ENCODE peak calls at places on chromosomes 7 and 10, in eight cellular contexts. N, E, W, C, A, X, R and Q are unnamed samples.

GRCh38 chr7:20458483-20458882 is 127.8 kb downstream of the ITGB8 start:
- DNase-seq in E (no peak), W (no peak), A (no peak), C (no peak), X (no peak), N (no peak), R (no peak), Q (no peak)

GRCh38 chr7:12879139-12879538 is 191.7 kb downstream of the ARL4A start:
- DNase-seq in A (no peak), N (no peak), R (no peak), X (no peak), E (no peak), C (no peak), W (no peak), Q (no peak)

GRCh38 chr7:11195502-11195901 is 221.8 kb downstream of the PHF14 start:
- DNase-seq in N (no peak), E (no peak), W (no peak), C (no peak), X (no peak), A (no peak), R (no peak), Q (no peak)

GRCh38 chr7:74525140-74525539 is 71.4 kb downstream of the GTF2IRD1 start:
- DNase-seq in R (no peak), N (no peak), X (no peak), E (no peak), C (no peak), A (no peak), W (no peak), Q (no peak)

GRCh38 chr7:136336932-136337331 is 359.8 kb upstream of the MTPN start:
- DNase-seq in C (no peak), X (no peak), N (no peak), A (no peak), R (no peak), W (no peak), E (no peak), Q (no peak)

GRCh38 chr7:144796919-144797318 is 38.9 kb downstream of the TPK1 start:
- DNase-seq in W (no peak), E (no peak), C (no peak), N (no peak), R (no peak), A (no peak), X (no peak), Q (no peak)

GRCh38 chr7:40918701-40919271 is 784.0 kb downstream of the SUGCT start:
- DNase-seq in R (no peak), N (no peak), X (no peak), C (no peak), W (peak; percentile 79), E (no peak), A (no peak), Q (no peak)

GRCh38 chr10:11237571-11237970 is 219.9 kb downstream of the CELF2 start:
- DNase-seq in R (no peak), X (no peak), E (no peak), A (no peak), W (no peak), N (no peak), C (no peak), Q (peak; percentile 59)

GRCh38 chr7:108282427-108282996 is 152.4 kb upstream of the LAMB4 start:
- DNase-seq in W (no peak), C (no peak), R (no peak), E (no peak), X (no peak), A (no peak), N (no peak), Q (no peak)

GRCh38 chr7:153004341-153004740 is 244.8 kb downstream of the ACTR3B start:
- DNase-seq in C (no peak), E (no peak), X (no peak), W (no peak), R (no peak), A (no peak), N (no peak), Q (no peak)

GRCh38 chr10:133010095-133010837 is 67.9 kb upstream of the CFAP46 start:
- DNase-seq in R (no peak), W (no peak), E (no peak), A (no peak), N (no peak), C (no peak), X (no peak), Q (no peak)

GRCh38 chr10:22606164-22606614 is 108.2 kb downstream of the PIP4K2A start:
- DNase-seq in A (no peak), N (no peak), X (peak; percentile 63), R (no peak), E (peak; percentile 82), W (no peak), C (peak; percentile 56), Q (no peak)

GRCh38 chr10:118785566-118785965 is 30.8 kb upstream of the CACUL1 start:
- DNase-seq in R (no peak), N (no peak), C (no peak), X (no peak), A (no peak), E (no peak), W (no peak), Q (no peak)

GRCh38 chr7:34133356-34133982 is 228.1 kb downstream of the BMPER start:
- DNase-seq in A (no peak), C (no peak), E (no peak), X (no peak), W (no peak), R (peak; percentile 11), N (no peak), Q (no peak)

GRCh38 chr7:75064801-75065200 is 8.8 kb downstream of the RCC1L start:
- DNase-seq in W (no peak), C (no peak), R (no peak), N (no peak), X (peak; percentile 22), E (no peak), A (no peak), Q (no peak)

GRCh38 chr7:44284881-44285541 is 40.4 kb downstream of the CAMK2B start:
- DNase-seq in X (peak; percentile 32), C (peak; percentile 2), N (no peak), A (peak; percentile 50), W (no peak), R (peak; percentile 60), E (no peak), Q (no peak)

GRCh38 chr7:26061340-26062239 is 90.4 kb upstream of the NFE2L3 start:
- DNase-seq in W (peak; percentile 86), C (peak; percentile 84), E (peak; percentile 73), N (no peak), R (peak; percentile 72), A (no peak), X (peak; percentile 68), Q (peak; percentile 30)

GRCh38 chr7:83072576-83073517 is 89.8 kb downstream of the PCLO start:
- DNase-seq in E (no peak), R (peak; percentile 25), C (no peak), W (peak; percentile 12), X (no peak), N (no peak), A (no peak), Q (no peak)

GRCh38 chr10:93363891-93364648 is 118.1 kb downstream of the MYOF start:
- DNase-seq in W (no peak), R (no peak), E (no peak), C (no peak), A (peak; percentile 78), X (peak; percentile 89), N (peak; percentile 72), Q (no peak)

GRCh38 chr7:16755397-16755796 is 1.8 kb downstream of the TSPAN13 start:
- DNase-seq in E (no peak), N (no peak), C (no peak), A (no peak), X (no peak), R (no peak), W (no peak), Q (no peak)
- H3K4me1 ChIP-seq in E (no peaks in the 10 kb centered on the region), N (no peaks in the 10 kb centered on the region), C (peaks cover 5% of the 10 kb centered on the region), A (no peaks in the 10 kb centered on the region), X (no peaks in the 10 kb centered on the region), R (peaks cover 14% of the 10 kb centered on the region), W (peaks cover 18% of the 10 kb centered on the region), Q (peaks cover 8% of the 10 kb centered on the region)

GRCh38 chr7:3043544-3044395 is at the start of gene CARD11:
- DNase-seq in W (no peak), E (peak; percentile 82), R (peak; percentile 47), X (no peak), N (no peak), A (no peak), C (peak; percentile 24), Q (peak; percentile 55)
- TF ChIP-seq CTCF in W (no peak), E (no peak), R (no peak), X (no peak), N (no peak), A (no peak), C (no peak), Q (no peak)

GRCh38 chr7:37419496-37419895 is 29.2 kb downstream of the ELMO1 start:
- DNase-seq in R (no peak), X (no peak), W (no peak), E (peak; percentile 31), C (no peak), A (no peak), N (no peak), Q (no peak)

GRCh38 chr7:37420931-37421330 is 27.7 kb downstream of the ELMO1 start:
- DNase-seq in C (no peak), A (no peak), N (no peak), R (no peak), W (no peak), E (no peak), X (no peak), Q (no peak)

GRCh38 chr7:37424995-37425394 is 23.7 kb downstream of the ELMO1 start:
- DNase-seq in R (no peak), E (no peak), W (no peak), C (no peak), X (no peak), A (no peak), N (no peak), Q (no peak)

GRCh38 chr7:37424532-37424931 is 24.1 kb downstream of the ELMO1 start:
- DNase-seq in N (no peak), A (no peak), R (no peak), W (no peak), E (no peak), C (no peak), X (no peak), Q (no peak)

GRCh38 chr7:37421820-37422219 is 26.8 kb downstream of the ELMO1 start:
- DNase-seq in N (no peak), A (no peak), R (no peak), C (no peak), W (no peak), X (no peak), E (no peak), Q (no peak)
- H3K27ac ChIP-seq in N (peak overlapping the region; percentile 42), A (no peak overlapping the region), R (no peak overlapping the region), C (peak overlapping the region; percentile 47), W (no peak overlapping the region), X (no peak overlapping the region), E (peak overlapping the region; percentile 7), Q (no peak overlapping the region)

DNA sequence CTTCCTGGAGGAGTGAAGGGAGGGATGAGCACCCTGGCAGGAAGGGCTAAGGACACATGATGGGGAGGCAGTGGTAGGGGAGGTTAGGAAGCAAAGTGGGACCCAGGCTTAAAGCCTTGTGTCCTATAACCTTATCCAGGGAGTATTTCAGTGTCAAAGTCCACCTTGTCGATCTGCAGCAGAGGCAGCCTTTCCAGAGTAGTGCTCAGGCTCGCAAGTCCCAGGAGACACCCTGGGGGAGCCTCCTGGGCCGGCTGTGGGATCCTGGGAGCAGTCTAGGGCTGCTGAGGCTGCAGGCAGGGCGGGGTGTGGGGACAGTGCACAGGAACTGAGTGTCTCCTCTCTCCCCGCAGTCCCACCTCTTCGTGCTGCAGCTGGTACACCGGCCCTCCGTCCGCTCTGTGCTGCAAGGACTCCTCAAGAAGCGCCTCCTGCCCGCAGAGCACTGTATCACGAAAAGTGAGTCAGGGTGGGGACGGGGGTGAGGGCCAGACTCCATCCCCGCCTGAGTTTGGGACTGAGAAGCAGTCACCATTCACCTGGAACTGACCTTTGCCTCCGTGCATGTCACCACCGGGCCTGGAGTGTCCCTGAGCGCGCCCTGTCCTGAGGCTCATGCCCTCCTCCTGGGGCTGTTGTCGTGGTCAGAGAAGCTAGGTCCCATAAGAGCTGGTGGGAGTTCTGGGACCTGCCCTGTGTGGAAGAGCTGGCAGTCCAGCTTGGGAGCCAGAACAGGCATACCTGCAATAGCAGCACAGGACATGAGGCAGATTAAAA is 45.3 kb upstream of the PPIF start:
- DNase-seq in X (no peak), A (no peak), E (no peak), R (no peak), N (peak; percentile 40), W (no peak), C (no peak), Q (no peak)
- H3K4me1 ChIP-seq in X (peaks cover 9% of the 10 kb centered on the region), A (peaks cover 15% of the 10 kb centered on the region), E (peaks cover 6% of the 10 kb centered on the region), R (peaks cover 41% of the 10 kb centered on the region), N (no peaks in the 10 kb centered on the region), W (no peaks in the 10 kb centered on the region), C (peaks cover 5% of the 10 kb centered on the region), Q (no peaks in the 10 kb centered on the region)